ENCODE peak calls at places on chromosomes 11 and 22, in six cellular contexts. H is NCI-H526 treated with DMSO at 0.1 percent for 48 hours, I is SJSA1, L is LoVo, Y is amniotic stem cell, Z is T47D. P is an unnamed sample.

GRCh38 chr22:45948081-45948648 is 28.8 kb downstream of the WNT7B start:
- DNase-seq in H (no peak), I (no peak), L (no peak), Y (no peak), Z (no peak), P (no peak)

GRCh38 chr11:64814712-64815187 is 4.4 kb upstream of the MEN1 start:
- DNase-seq in H (no peak), I (no peak), L (no peak), Y (no peak), Z (no peak), P (no peak)

GRCh38 chr11:40203606-40204005 is 1255.8 kb downstream of the LRRC4C start:
- DNase-seq in H (no peak), I (no peak), L (no peak), Y (no peak), Z (no peak), P (no peak)

GRCh38 chr11:123363556-123363955 is 66.5 kb upstream of the GRAMD1B start:
- DNase-seq in H (peak; percentile 33), I (no peak), L (no peak), Y (no peak), Z (no peak), P (no peak)

GRCh38 chr11:21888814-21889213 is 304.1 kb upstream of the ANO5 start:
- DNase-seq in H (no peak), I (no peak), L (no peak), Y (no peak), Z (no peak), P (no peak)

GRCh38 chr11:70912226-70912840 is 340.0 kb downstream of the SHANK2 start:
- DNase-seq in H (no peak), I (no peak), L (no peak), Y (no peak), Z (no peak), P (peak; percentile 47)

GRCh38 chr11:129412501-129412900 is 36.9 kb downstream of the BARX2 start:
- DNase-seq in H (no peak), I (no peak), L (no peak), Y (no peak), Z (peak; percentile 62), P (no peak)

GRCh38 chr22:47127441-47127871 is 365.0 kb downstream of the TBC1D22A start:
- DNase-seq in H (no peak), I (no peak), L (no peak), Y (no peak), Z (no peak), P (no peak)

GRCh38 chr11:120739780-120740179 is 228.2 kb downstream of the GRIK4 start:
- DNase-seq in H (no peak), I (no peak), L (no peak), Y (no peak), Z (no peak), P (no peak)

P was measured in HS-27A.